ENCODE peak calls at places on chromosomes 5 and 9, in seven cellular contexts. One of them, this sample, is unnamed. For H3K9me2, the result is how much of the 10 kb centered on the place peaks cover.

GRCh38 chr9:34392511-34392910 is 15.8 kb upstream of the MYORG start:
- DNase-seq in GM23248: no peak
- DNase-seq in PC-3: no peak
- DNase-seq in OCI-LY7: no peak
- DNase-seq in GM23338: no peak
- DNase-seq in MM.1S: no peak
- DNase-seq in HCT116: no peak
- DNase-seq in this sample: no peak

GRCh38 chr9:124527781-124528180 is 20.6 kb upstream of the NR5A1 start:
- DNase-seq in GM23248: peak
- DNase-seq in GM23338: no peak
- DNase-seq in OCI-LY7: no peak
- DNase-seq in PC-3: peak
- DNase-seq in MM.1S: no peak
- DNase-seq in HCT116: no peak
- DNase-seq in this sample: peak

GRCh38 chr5:26553079-26553478 is 485.3 kb downstream of the CDH9 start:
- DNase-seq in MM.1S: no peak
- DNase-seq in GM23248: no peak
- DNase-seq in OCI-LY7: no peak
- DNase-seq in GM23338: no peak
- DNase-seq in PC-3: peak
- DNase-seq in HCT116: no peak
- DNase-seq in this sample: peak

GRCh38 chr9:113519401-113520108 is 56.0 kb downstream of the RGS3 start:
- DNase-seq in OCI-LY7: no peak
- DNase-seq in PC-3: peak
- DNase-seq in GM23338: no peak
- DNase-seq in MM.1S: no peak
- DNase-seq in GM23248: peak
- DNase-seq in HCT116: no peak
- DNase-seq in this sample: no peak

GRCh38 chr9:2469681-2470141 is 151.9 kb upstream of the VLDLR start:
- DNase-seq in HCT116: no peak
- DNase-seq in GM23338: peak
- DNase-seq in OCI-LY7: peak
- DNase-seq in PC-3: peak
- DNase-seq in GM23248: peak
- DNase-seq in MM.1S: peak
- DNase-seq in this sample: no peak

GRCh38 chr5:64977779-64978178 is 209.0 kb downstream of the CWC27 start:
- DNase-seq in MM.1S: no peak
- DNase-seq in PC-3: no peak
- DNase-seq in GM23338: no peak
- DNase-seq in HCT116: no peak
- DNase-seq in GM23248: peak
- DNase-seq in OCI-LY7: no peak
- DNase-seq in this sample: no peak

GRCh38 chr5:37892571-37892970 is 52.7 kb upstream of the GDNF start:
- DNase-seq in OCI-LY7: no peak
- DNase-seq in GM23338: no peak
- DNase-seq in GM23248: no peak
- DNase-seq in MM.1S: no peak
- DNase-seq in PC-3: no peak
- DNase-seq in HCT116: no peak
- DNase-seq in this sample: no peak

GRCh38 chr9:116452227-116452626 is 234.9 kb upstream of the TRIM32 start:
- DNase-seq in GM23338: no peak
- DNase-seq in PC-3: no peak
- DNase-seq in HCT116: no peak
- DNase-seq in OCI-LY7: no peak
- DNase-seq in MM.1S: no peak
- DNase-seq in GM23248: no peak
- DNase-seq in this sample: no peak

GRCh38 chr5:66959668-66960067 is 236.9 kb downstream of the CD180 start:
- DNase-seq in HCT116: no peak
- DNase-seq in GM23338: no peak
- DNase-seq in OCI-LY7: no peak
- DNase-seq in PC-3: peak
- DNase-seq in GM23248: peak
- DNase-seq in MM.1S: no peak
- DNase-seq in this sample: peak

GRCh38 chr5:76715734-76716455 is at the start of gene F2R:
- DNase-seq in GM23248: peak
- DNase-seq in HCT116: no peak
- DNase-seq in MM.1S: peak
- DNase-seq in GM23338: peak
- DNase-seq in PC-3: peak
- DNase-seq in OCI-LY7: no peak
- DNase-seq in this sample: peak

GRCh38 chr9:95316794-95317118 is 753 bp downstream of the FANCC start:
- DNase-seq in GM23338: peak
- DNase-seq in MM.1S: peak
- DNase-seq in HCT116: peak
- DNase-seq in PC-3: peak
- DNase-seq in OCI-LY7: peak
- DNase-seq in GM23248: peak
- DNase-seq in this sample: peak

GRCh38 chr9:107733530-107733907 is 243.9 kb upstream of the KLF4 start:
- DNase-seq in MM.1S: peak
- DNase-seq in GM23248: peak
- DNase-seq in HCT116: no peak
- DNase-seq in GM23338: no peak
- DNase-seq in OCI-LY7: no peak
- DNase-seq in PC-3: no peak
- DNase-seq in this sample: no peak

GRCh38 chr5:61659221-61659696 is 327.2 kb downstream of the ZSWIM6 start:
- DNase-seq in MM.1S: no peak
- DNase-seq in PC-3: no peak
- DNase-seq in HCT116: no peak
- DNase-seq in GM23248: no peak
- DNase-seq in OCI-LY7: no peak
- DNase-seq in GM23338: peak
- DNase-seq in this sample: no peak

GRCh38 chr5:171776176-171776575 is 9.4 kb upstream of the SMIM23 start:
- DNase-seq in PC-3: no peak
- DNase-seq in GM23248: no peak
- DNase-seq in MM.1S: no peak
- DNase-seq in HCT116: no peak
- DNase-seq in GM23338: no peak
- DNase-seq in OCI-LY7: no peak
- DNase-seq in this sample: no peak

GRCh38 chr5:125093776-125094175 is 347.3 kb upstream of the ZNF608 start:
- DNase-seq in GM23248: peak
- DNase-seq in OCI-LY7: no peak
- DNase-seq in GM23338: no peak
- DNase-seq in MM.1S: no peak
- DNase-seq in PC-3: peak
- DNase-seq in HCT116: peak
- DNase-seq in this sample: no peak

GRCh38 chr5:141806626-141807025 is 71.6 kb downstream of the PCDH1 start:
- DNase-seq in GM23338: peak
- DNase-seq in MM.1S: no peak
- DNase-seq in GM23248: no peak
- DNase-seq in HCT116: no peak
- DNase-seq in PC-3: no peak
- DNase-seq in OCI-LY7: no peak
- DNase-seq in this sample: no peak

GRCh38 chr5:122252319-122252718 is 59.7 kb upstream of the SNCAIP start:
- DNase-seq in GM23338: peak
- DNase-seq in GM23248: no peak
- DNase-seq in MM.1S: no peak
- DNase-seq in PC-3: peak
- DNase-seq in HCT116: no peak
- DNase-seq in OCI-LY7: no peak
- DNase-seq in this sample: no peak

GRCh38 chr5:150085191-150085912 is 1.0 kb downstream of the CSF1R start:
- DNase-seq in MM.1S: no peak
- DNase-seq in OCI-LY7: no peak
- DNase-seq in GM23248: no peak
- DNase-seq in HCT116: no peak
- DNase-seq in PC-3: no peak
- DNase-seq in GM23338: no peak
- DNase-seq in this sample: no peak

DNA sequence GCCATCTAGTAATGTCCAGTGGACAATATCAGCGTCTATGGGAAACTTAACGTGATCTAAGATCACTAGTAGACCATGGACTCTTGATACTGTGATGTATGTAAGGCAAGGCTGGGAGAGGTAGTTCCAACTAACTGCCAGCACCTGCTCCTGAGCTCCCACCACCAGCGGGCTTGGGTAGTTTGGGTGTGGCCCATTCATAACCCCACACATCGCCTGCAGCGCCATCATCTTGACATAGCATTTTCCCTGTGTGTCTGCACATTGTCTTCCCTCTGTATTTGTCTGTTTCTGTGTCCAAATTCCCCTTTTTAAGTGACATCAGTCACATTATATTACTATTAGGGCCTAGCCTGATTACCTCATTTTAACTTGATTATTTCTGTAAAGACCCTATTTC is 28.1 kb upstream of the GSN start:
- DNase-seq in GM23248: no peak
- DNase-seq in PC-3: no peak
- DNase-seq in GM23338: no peak
- DNase-seq in OCI-LY7: no peak
- DNase-seq in HCT116: no peak
- DNase-seq in MM.1S: no peak
- DNase-seq in this sample: no peak
- H3K9me2 ChIP-seq in GM23248: under half
- H3K9me2 ChIP-seq in PC-3: under half
- H3K9me2 ChIP-seq in GM23338: under half
- H3K9me2 ChIP-seq in OCI-LY7: under half
- H3K9me2 ChIP-seq in HCT116: under half
- H3K9me2 ChIP-seq in MM.1S: under half
- H3K9me2 ChIP-seq in this sample: under half

DNA sequence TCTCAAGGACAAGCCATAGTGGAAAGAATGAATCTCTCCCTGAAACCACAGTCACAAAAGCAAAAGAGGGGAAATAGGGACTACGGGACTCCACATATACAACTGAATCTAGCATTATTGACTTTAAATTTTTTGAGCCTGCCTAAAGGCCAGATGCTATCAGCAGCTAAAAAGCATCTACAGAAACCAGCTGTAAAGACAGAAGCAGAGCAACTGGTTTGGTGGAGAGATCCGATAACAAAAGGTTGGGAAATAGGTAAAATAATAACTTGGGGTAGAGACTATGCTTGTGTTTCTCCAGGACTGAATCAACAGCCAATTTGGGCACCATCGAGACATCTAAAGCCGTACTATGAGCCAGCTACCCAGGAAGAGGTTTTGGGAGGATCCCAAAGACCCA is 281.2 kb downstream of the CDH18 start:
- DNase-seq in GM23248: no peak
- DNase-seq in MM.1S: no peak
- DNase-seq in GM23338: no peak
- DNase-seq in OCI-LY7: no peak
- DNase-seq in PC-3: no peak
- DNase-seq in HCT116: no peak
- DNase-seq in this sample: no peak
- H3K9me2 ChIP-seq in GM23248: under half
- H3K9me2 ChIP-seq in MM.1S: under half
- H3K9me2 ChIP-seq in GM23338: under half
- H3K9me2 ChIP-seq in OCI-LY7: under half
- H3K9me2 ChIP-seq in PC-3: under half
- H3K9me2 ChIP-seq in HCT116: under half
- H3K9me2 ChIP-seq in this sample: under half

DNA sequence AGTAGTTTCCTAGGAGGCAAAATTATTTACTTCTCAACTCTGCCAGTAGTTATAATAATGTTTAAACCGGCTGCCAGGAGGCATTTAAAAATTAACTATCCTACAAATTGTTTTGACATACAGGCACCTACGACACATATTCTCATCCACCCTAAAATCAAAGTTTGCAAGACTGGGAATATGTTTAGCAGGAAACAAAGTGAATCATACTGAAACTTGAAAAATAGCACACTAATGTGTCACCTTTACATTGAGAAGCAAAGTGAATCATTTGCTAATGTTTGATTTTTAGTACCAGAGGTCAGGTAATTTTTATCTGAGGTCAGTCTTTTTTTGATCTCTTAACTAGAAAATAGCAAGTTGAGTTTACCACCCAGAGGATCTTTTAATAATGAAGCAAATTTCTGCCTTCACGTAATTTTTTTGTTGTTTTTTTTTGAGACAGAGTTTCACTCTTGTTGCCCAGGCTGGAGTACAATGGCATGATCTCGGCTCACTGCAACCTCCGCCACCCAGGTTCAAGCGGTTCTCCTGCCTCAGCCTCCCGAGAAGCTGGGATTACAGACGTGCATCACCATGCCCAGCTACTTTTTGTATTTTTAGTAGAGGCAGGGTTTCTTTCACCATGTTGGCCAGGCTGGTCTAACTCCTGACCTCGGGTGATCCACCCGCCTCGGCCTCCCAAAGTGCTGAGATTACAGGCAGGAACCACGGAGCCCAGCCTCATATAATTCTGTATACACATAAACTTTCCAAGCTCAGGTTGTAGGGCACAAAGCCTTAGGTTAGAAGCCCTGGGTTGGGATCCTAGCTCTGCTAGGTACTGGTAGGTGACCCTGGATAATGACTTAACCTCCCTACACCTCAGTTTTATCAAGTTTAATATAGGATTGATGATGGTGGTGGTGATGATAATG is 124.3 kb downstream of the UGCG start:
- DNase-seq in GM23248: peak
- DNase-seq in HCT116: peak
- DNase-seq in MM.1S: no peak
- DNase-seq in GM23338: no peak
- DNase-seq in PC-3: peak
- DNase-seq in OCI-LY7: no peak
- DNase-seq in this sample: peak
- H3K9me2 ChIP-seq in GM23248: under half
- H3K9me2 ChIP-seq in HCT116: under half
- H3K9me2 ChIP-seq in MM.1S: under half
- H3K9me2 ChIP-seq in GM23338: under half
- H3K9me2 ChIP-seq in PC-3: under half
- H3K9me2 ChIP-seq in OCI-LY7: under half
- H3K9me2 ChIP-seq in this sample: under half

GRCh38 chr9:98995971-98996504 is 52.3 kb downstream of the COL15A1 start:
- DNase-seq in PC-3: no peak
- DNase-seq in MM.1S: no peak
- DNase-seq in OCI-LY7: no peak
- DNase-seq in GM23338: no peak
- DNase-seq in HCT116: no peak
- DNase-seq in GM23248: no peak
- DNase-seq in this sample: no peak

GRCh38 chr9:98992885-98993569 is 49.3 kb downstream of the COL15A1 start:
- DNase-seq in OCI-LY7: no peak
- DNase-seq in PC-3: no peak
- DNase-seq in GM23248: no peak
- DNase-seq in HCT116: no peak
- DNase-seq in MM.1S: no peak
- DNase-seq in GM23338: no peak
- DNase-seq in this sample: no peak

GRCh38 chr9:98993570-98993945 is 49.9 kb downstream of the COL15A1 start:
- DNase-seq in PC-3: no peak
- DNase-seq in GM23338: no peak
- DNase-seq in HCT116: no peak
- DNase-seq in MM.1S: no peak
- DNase-seq in GM23248: no peak
- DNase-seq in OCI-LY7: no peak
- DNase-seq in this sample: no peak

GRCh38 chr9:98995059-98995665 is 51.5 kb downstream of the COL15A1 start:
- DNase-seq in HCT116: no peak
- DNase-seq in GM23338: no peak
- DNase-seq in OCI-LY7: no peak
- DNase-seq in MM.1S: no peak
- DNase-seq in PC-3: no peak
- DNase-seq in GM23248: peak
- DNase-seq in this sample: no peak

GRCh38 chr9:98994226-98995058 is 50.7 kb downstream of the COL15A1 start:
- DNase-seq in GM23248: peak
- DNase-seq in HCT116: no peak
- DNase-seq in GM23338: no peak
- DNase-seq in OCI-LY7: no peak
- DNase-seq in PC-3: no peak
- DNase-seq in MM.1S: no peak
- DNase-seq in this sample: no peak
- H3K9me2 ChIP-seq in GM23248: under half
- H3K9me2 ChIP-seq in HCT116: under half
- H3K9me2 ChIP-seq in GM23338: under half
- H3K9me2 ChIP-seq in OCI-LY7: under half
- H3K9me2 ChIP-seq in PC-3: under half
- H3K9me2 ChIP-seq in MM.1S: under half
- H3K9me2 ChIP-seq in this sample: under half

This sample was measured in PC-9.